ENCODE peak calls at places on chromosomes 11 and 22, in five cellular contexts. One of them, this sample, is unnamed.
A peak's percentile ranks its signal among the peaks of the same experiment; 100 is the strongest.

GRCh38 chr22:20118572-20119020 is 1.6 kb upstream of the TRMT2A start:
- DNase-seq in stimulated activated CD4-positive, alpha-beta T cell treated with anti-CD3 and anti-CD28 coated beads, TNF-alpha, amount 100 ng/mL, for 24 hours: no peak
- DNase-seq in omental fat pad: no peak
- DNase-seq in aorta: peak; percentile 50
- DNase-seq in AG09309: no peak
- DNase-seq in this sample: no peak

GRCh38 chr11:108512706-108513105 is 14.5 kb upstream of the POGLUT3 start:
- DNase-seq in stimulated activated CD4-positive, alpha-beta T cell treated with anti-CD3 and anti-CD28 coated beads, TNF-alpha, amount 100 ng/mL, for 24 hours: no peak
- DNase-seq in omental fat pad: no peak
- DNase-seq in aorta: no peak
- DNase-seq in AG09309: no peak
- DNase-seq in this sample: no peak

GRCh38 chr11:108734956-108735559 is 70.2 kb downstream of the DDX10 start:
- DNase-seq in stimulated activated CD4-positive, alpha-beta T cell treated with anti-CD3 and anti-CD28 coated beads, TNF-alpha, amount 100 ng/mL, for 24 hours: no peak
- DNase-seq in omental fat pad: no peak
- DNase-seq in aorta: no peak
- DNase-seq in AG09309: no peak
- DNase-seq in this sample: no peak

GRCh38 chr11:94537051-94537600 is 6.6 kb upstream of the FUT4 start:
- DNase-seq in stimulated activated CD4-positive, alpha-beta T cell treated with anti-CD3 and anti-CD28 coated beads, TNF-alpha, amount 100 ng/mL, for 24 hours: no peak
- DNase-seq in omental fat pad: no peak
- DNase-seq in aorta: no peak
- DNase-seq in AG09309: no peak
- DNase-seq in this sample: no peak

GRCh38 chr11:26976389-26976788 is 17.5 kb upstream of the FIBIN start:
- DNase-seq in stimulated activated CD4-positive, alpha-beta T cell treated with anti-CD3 and anti-CD28 coated beads, TNF-alpha, amount 100 ng/mL, for 24 hours: no peak
- DNase-seq in omental fat pad: no peak
- DNase-seq in aorta: no peak
- DNase-seq in AG09309: peak; percentile 55
- DNase-seq in this sample: no peak

GRCh38 chr22:45170001-45170466 is 6.3 kb downstream of the NUP50 start:
- DNase-seq in stimulated activated CD4-positive, alpha-beta T cell treated with anti-CD3 and anti-CD28 coated beads, TNF-alpha, amount 100 ng/mL, for 24 hours: no peak
- DNase-seq in omental fat pad: no peak
- DNase-seq in aorta: no peak
- DNase-seq in AG09309: no peak
- DNase-seq in this sample: no peak

GRCh38 chr22:21889251-21889990 is 22.0 kb upstream of the MAPK1 start:
- DNase-seq in stimulated activated CD4-positive, alpha-beta T cell treated with anti-CD3 and anti-CD28 coated beads, TNF-alpha, amount 100 ng/mL, for 24 hours: no peak
- DNase-seq in omental fat pad: no peak
- DNase-seq in aorta: no peak
- DNase-seq in AG09309: no peak
- DNase-seq in this sample: no peak

GRCh38 chr11:44604171-44604581 is 38.7 kb downstream of the CD82 start:
- DNase-seq in stimulated activated CD4-positive, alpha-beta T cell treated with anti-CD3 and anti-CD28 coated beads, TNF-alpha, amount 100 ng/mL, for 24 hours: no peak
- DNase-seq in omental fat pad: no peak
- DNase-seq in aorta: peak; percentile 86
- DNase-seq in AG09309: no peak
- DNase-seq in this sample: no peak

This sample was measured in stimulated activated CD8-positive, alpha-beta memory T cell treated with anti-CD3 and anti-CD28 coated beads, Interleukin-7, amount 100 ng/mL, for 48 hours.